ENCODE peak calls at places on chromosomes 16 and 17, in four cellular contexts. One of them, this sample, is unnamed.

GRCh38 chr16:65083181-65083845 is 38.5 kb downstream of the CDH11 start:
- DNase-seq in GM12878: no peak
- DNase-seq in SK-N-SH: no peak
- DNase-seq in HepG2: no peak
- DNase-seq in this sample: no peak

GRCh38 chr17:77403854-77404253 is 263.1 kb downstream of the SEC14L1 start:
- DNase-seq in SK-N-SH: no peak
- DNase-seq in GM12878: no peak
- DNase-seq in HepG2: no peak
- DNase-seq in this sample: no peak

GRCh38 chr17:38353084-38353604 is 1.5 kb downstream of the SOCS7 start:
- DNase-seq in GM12878: no peak
- DNase-seq in SK-N-SH: no peak
- DNase-seq in HepG2: no peak
- DNase-seq in this sample: no peak

GRCh38 chr17:78839173-78839761 is 1.3 kb downstream of the USP36 start:
- DNase-seq in HepG2: no peak
- DNase-seq in SK-N-SH: no peak
- DNase-seq in GM12878: no peak
- DNase-seq in this sample: peak; percentile 46

GRCh38 chr17:69814031-69814430 is 261.0 kb upstream of the KCNJ16 start:
- DNase-seq in SK-N-SH: no peak
- DNase-seq in GM12878: no peak
- DNase-seq in HepG2: no peak
- DNase-seq in this sample: no peak

GRCh38 chr17:78358538-78359215 is 1.2 kb downstream of the SOCS3 start:
- DNase-seq in HepG2: no peak
- DNase-seq in GM12878: no peak
- DNase-seq in SK-N-SH: peak; percentile 82
- DNase-seq in this sample: no peak

GRCh38 chr17:76357597-76358158 is 4.0 kb upstream of the PRPSAP1 start:
- DNase-seq in HepG2: peak; percentile 47
- DNase-seq in SK-N-SH: no peak
- DNase-seq in GM12878: no peak
- DNase-seq in this sample: no peak

GRCh38 chr17:38543403-38544174 is 62.2 kb downstream of the SRCIN1 start:
- DNase-seq in GM12878: no peak
- DNase-seq in SK-N-SH: no peak
- DNase-seq in HepG2: no peak
- DNase-seq in this sample: no peak

GRCh38 chr17:82006468-82007227 is 16.0 kb downstream of the CENPX start:
- DNase-seq in HepG2: no peak
- DNase-seq in GM12878: no peak
- DNase-seq in SK-N-SH: no peak
- DNase-seq in this sample: no peak

GRCh38 chr17:30969989-30970680 is 704 bp upstream of the RNF135 start:
- DNase-seq in HepG2: no peak
- DNase-seq in SK-N-SH: no peak
- DNase-seq in GM12878: no peak
- DNase-seq in this sample: peak; percentile 57

GRCh38 chr16:58026139-58026704 is 668 bp downstream of the MMP15 start:
- DNase-seq in SK-N-SH: peak; percentile 81
- DNase-seq in HepG2: no peak
- DNase-seq in GM12878: no peak
- DNase-seq in this sample: peak; percentile 64

GRCh38 chr17:29757788-29758187 is 135.1 kb upstream of the CORO6 start:
- DNase-seq in GM12878: no peak
- DNase-seq in HepG2: no peak
- DNase-seq in SK-N-SH: no peak
- DNase-seq in this sample: no peak

GRCh38 chr16:56252835-56253234 is 61.5 kb downstream of the GNAO1 start:
- DNase-seq in GM12878: no peak
- DNase-seq in HepG2: no peak
- DNase-seq in SK-N-SH: no peak
- DNase-seq in this sample: no peak

GRCh38 chr17:78538033-78538776 is 39.0 kb downstream of the DNAH17 start:
- DNase-seq in GM12878: no peak
- DNase-seq in SK-N-SH: no peak
- DNase-seq in HepG2: peak; percentile 82
- DNase-seq in this sample: no peak

GRCh38 chr17:7922499-7923289 is 6.6 kb upstream of the RNF227 start:
- DNase-seq in SK-N-SH: no peak
- DNase-seq in GM12878: no peak
- DNase-seq in HepG2: no peak
- DNase-seq in this sample: peak; percentile 31

GRCh38 chr16:57732683-57733082 is 2.9 kb upstream of the KATNB1 start:
- DNase-seq in HepG2: no peak
- DNase-seq in GM12878: no peak
- DNase-seq in SK-N-SH: no peak
- DNase-seq in this sample: no peak

GRCh38 chr17:65362826-65363225 is 198.6 kb downstream of the AXIN2 start:
- DNase-seq in SK-N-SH: no peak
- DNase-seq in GM12878: no peak
- DNase-seq in HepG2: no peak
- DNase-seq in this sample: no peak

GRCh38 chr16:64421515-64421914 is 700.3 kb downstream of the CDH11 start:
- DNase-seq in SK-N-SH: no peak
- DNase-seq in GM12878: no peak
- DNase-seq in HepG2: no peak
- DNase-seq in this sample: no peak

GRCh38 chr16:57892041-57892440 is 78.9 kb downstream of the CNGB1 start:
- DNase-seq in SK-N-SH: no peak
- DNase-seq in GM12878: no peak
- DNase-seq in HepG2: peak; percentile 72
- DNase-seq in this sample: no peak

GRCh38 chr16:78705694-78706093 is 606.2 kb downstream of the WWOX start:
- DNase-seq in SK-N-SH: peak; percentile 4
- DNase-seq in GM12878: peak; percentile 9
- DNase-seq in HepG2: peak; percentile 82
- DNase-seq in this sample: peak; percentile 74

GRCh38 chr17:48998557-48999440 is 1.6 kb downstream of the IGF2BP1 start:
- DNase-seq in SK-N-SH: no peak
- DNase-seq in GM12878: no peak
- DNase-seq in HepG2: peak; percentile 63
- DNase-seq in this sample: peak; percentile 51

GRCh38 chr16:11530171-11530940 is 56.4 kb downstream of the LITAF start:
- DNase-seq in GM12878: no peak
- DNase-seq in HepG2: peak; percentile 27
- DNase-seq in SK-N-SH: no peak
- DNase-seq in this sample: no peak

GRCh38 chr17:80761421-80761871 is 216.8 kb downstream of the RPTOR start:
- DNase-seq in HepG2: no peak
- DNase-seq in SK-N-SH: no peak
- DNase-seq in GM12878: no peak
- DNase-seq in this sample: peak; percentile 55

GRCh38 chr17:37088459-37088858 is 139.7 kb downstream of the AATF start:
- DNase-seq in SK-N-SH: no peak
- DNase-seq in HepG2: no peak
- DNase-seq in GM12878: no peak
- DNase-seq in this sample: no peak

GRCh38 chr17:27518048-27518447 is 61.8 kb downstream of the KSR1 start:
- DNase-seq in GM12878: no peak
- DNase-seq in SK-N-SH: no peak
- DNase-seq in HepG2: no peak
- DNase-seq in this sample: no peak

GRCh38 chr16:58862334-58863024 is 128.4 kb upstream of the GOT2 start:
- DNase-seq in GM12878: no peak
- DNase-seq in SK-N-SH: no peak
- DNase-seq in HepG2: no peak
- DNase-seq in this sample: no peak

GRCh38 chr16:17470871-17471744 is at the start of gene XYLT1:
- DNase-seq in GM12878: no peak
- DNase-seq in HepG2: no peak
- DNase-seq in SK-N-SH: peak; percentile 89
- DNase-seq in this sample: peak; percentile 25

GRCh38 chr17:78252111-78252634 is 20.7 kb downstream of the TMEM235 start:
- DNase-seq in GM12878: no peak
- DNase-seq in HepG2: no peak
- DNase-seq in SK-N-SH: no peak
- DNase-seq in this sample: no peak

GRCh38 chr17:57343717-57344116 is 87.4 kb downstream of the MSI2 start:
- DNase-seq in HepG2: no peak
- DNase-seq in SK-N-SH: no peak
- DNase-seq in GM12878: no peak
- DNase-seq in this sample: no peak
- TF ChIP-seq PBX3 in HepG2: no peak
- TF ChIP-seq PBX3 in SK-N-SH: no peak
- TF ChIP-seq PBX3 in GM12878: no peak
- TF ChIP-seq PBX3 in this sample: no peak

DNA sequence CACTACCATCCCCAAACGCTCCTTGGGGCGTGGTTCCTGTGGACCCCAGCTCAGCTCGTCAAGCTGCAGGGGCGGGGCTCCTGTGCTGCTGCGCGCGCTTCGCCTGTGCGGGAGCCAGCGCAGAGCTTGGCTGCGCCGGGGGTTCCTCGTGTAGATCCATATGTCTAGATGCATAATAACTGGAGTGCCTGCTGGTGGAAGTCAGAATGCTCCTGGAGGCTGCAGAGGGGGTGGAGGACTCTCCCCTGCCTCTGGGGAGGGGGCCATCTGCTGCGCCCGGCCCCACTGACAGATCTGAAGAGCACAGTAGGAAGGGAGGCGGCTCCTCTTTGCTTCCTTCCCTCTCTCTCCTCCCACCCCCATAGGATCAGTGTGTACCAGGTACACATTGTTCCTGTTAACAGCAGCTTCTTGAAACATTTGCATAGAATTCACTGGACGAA is 4.6 kb downstream of the RASD1 start:
- DNase-seq in SK-N-SH: no peak
- DNase-seq in GM12878: no peak
- DNase-seq in HepG2: no peak
- DNase-seq in this sample: no peak
- TF ChIP-seq PBX3 in SK-N-SH: no peak
- TF ChIP-seq PBX3 in GM12878: no peak
- TF ChIP-seq PBX3 in HepG2: no peak
- TF ChIP-seq PBX3 in this sample: no peak

GRCh38 chr17:59275618-59276017 is 55.3 kb downstream of the GDPD1 start:
- DNase-seq in SK-N-SH: peak; percentile 27
- DNase-seq in GM12878: no peak
- DNase-seq in HepG2: no peak
- DNase-seq in this sample: no peak

GRCh38 chr17:59278401-59278800 is 53.1 kb upstream of the YPEL2 start:
- DNase-seq in HepG2: no peak
- DNase-seq in GM12878: no peak
- DNase-seq in SK-N-SH: no peak
- DNase-seq in this sample: no peak

GRCh38 chr17:59277031-59277430 is 54.4 kb upstream of the YPEL2 start:
- DNase-seq in HepG2: no peak
- DNase-seq in SK-N-SH: no peak
- DNase-seq in GM12878: peak; percentile 70
- DNase-seq in this sample: no peak
- TF ChIP-seq PBX3 in HepG2: no peak
- TF ChIP-seq PBX3 in SK-N-SH: no peak
- TF ChIP-seq PBX3 in GM12878: no peak
- TF ChIP-seq PBX3 in this sample: no peak

GRCh38 chr17:19304209-19304608 is 58.3 kb downstream of the B9D1 start:
- DNase-seq in SK-N-SH: no peak
- DNase-seq in HepG2: peak; percentile 37
- DNase-seq in GM12878: no peak
- DNase-seq in this sample: no peak

GRCh38 chr17:19303367-19303776 is 59.2 kb downstream of the B9D1 start:
- DNase-seq in HepG2: no peak
- DNase-seq in SK-N-SH: no peak
- DNase-seq in GM12878: no peak
- DNase-seq in this sample: no peak

GRCh38 chr17:19305761-19306159 is 56.8 kb downstream of the B9D1 start:
- DNase-seq in HepG2: no peak
- DNase-seq in SK-N-SH: no peak
- DNase-seq in GM12878: no peak
- DNase-seq in this sample: no peak

GRCh38 chr17:19305261-19305660 is 57.3 kb downstream of the B9D1 start:
- DNase-seq in SK-N-SH: no peak
- DNase-seq in HepG2: no peak
- DNase-seq in GM12878: no peak
- DNase-seq in this sample: no peak

GRCh38 chr17:19304751-19305150 is 57.8 kb downstream of the B9D1 start:
- DNase-seq in SK-N-SH: no peak
- DNase-seq in HepG2: no peak
- DNase-seq in GM12878: no peak
- DNase-seq in this sample: no peak
- TF ChIP-seq PBX3 in SK-N-SH: no peak
- TF ChIP-seq PBX3 in HepG2: no peak
- TF ChIP-seq PBX3 in GM12878: no peak
- TF ChIP-seq PBX3 in this sample: no peak

GRCh38 chr16:6558661-6559060 is 774.0 kb upstream of the RBFOX1 start:
- DNase-seq in HepG2: no peak
- DNase-seq in SK-N-SH: no peak
- DNase-seq in GM12878: no peak
- DNase-seq in this sample: no peak
- TF ChIP-seq PBX3 in HepG2: no peak
- TF ChIP-seq PBX3 in SK-N-SH: no peak
- TF ChIP-seq PBX3 in GM12878: no peak
- TF ChIP-seq PBX3 in this sample: no peak

GRCh38 chr17:75270966-75271232 is at the start of gene MIF4GD:
- DNase-seq in GM12878: no peak
- DNase-seq in HepG2: no peak
- DNase-seq in SK-N-SH: no peak
- DNase-seq in this sample: no peak

GRCh38 chr17:75271955-75272847 is 1.2 kb upstream of the MIF4GD start:
- DNase-seq in GM12878: no peak
- DNase-seq in SK-N-SH: peak; percentile 78
- DNase-seq in HepG2: no peak
- DNase-seq in this sample: peak; percentile 33

GRCh38 chr17:75268931-75269330 is 2.1 kb downstream of the MIF4GD start:
- DNase-seq in GM12878: no peak
- DNase-seq in HepG2: no peak
- DNase-seq in SK-N-SH: peak; percentile 14
- DNase-seq in this sample: no peak

GRCh38 chr17:75271233-75271954 is 363 bp upstream of the MIF4GD start:
- DNase-seq in SK-N-SH: peak; percentile 100
- DNase-seq in GM12878: no peak
- DNase-seq in HepG2: peak; percentile 58
- DNase-seq in this sample: peak; percentile 91

GRCh38 chr17:75270218-75270965 is 639 bp downstream of the MIF4GD start:
- DNase-seq in GM12878: no peak
- DNase-seq in HepG2: peak; percentile 88
- DNase-seq in SK-N-SH: peak; percentile 92
- DNase-seq in this sample: peak; percentile 88
- TF ChIP-seq PBX3 in GM12878: no peak
- TF ChIP-seq PBX3 in HepG2: no peak
- TF ChIP-seq PBX3 in SK-N-SH: no peak
- TF ChIP-seq PBX3 in this sample: no peak

This sample was measured in A549.